ENCODE peak calls at places on chromosome 18, in nine cellular contexts. One of them, this sample, is unnamed. For H3K4me1, the result is how much of the 10 kb centered on the place peaks cover.

GRCh38 chr18:73316513-73316912 is 448.7 kb upstream of the NETO1 start:
- DNase-seq in HCT116: no peak
- DNase-seq in sigmoid colon: no peak
- DNase-seq in heart right ventricle: no peak
- DNase-seq in HepG2: no peak
- DNase-seq in fibroblast of lung: no peak
- DNase-seq in lung: no peak
- DNase-seq in spleen: no peak
- DNase-seq in SK-N-SH: no peak
- DNase-seq in this sample: no peak

GRCh38 chr18:2985628-2986027 is 27.3 kb downstream of the LPIN2 start:
- DNase-seq in HCT116: peak
- DNase-seq in sigmoid colon: no peak
- DNase-seq in heart right ventricle: no peak
- DNase-seq in HepG2: peak
- DNase-seq in fibroblast of lung: peak
- DNase-seq in lung: no peak
- DNase-seq in spleen: no peak
- DNase-seq in SK-N-SH: no peak
- DNase-seq in this sample: no peak

GRCh38 chr18:45670281-45670962 is 53.6 kb upstream of the SLC14A1 start:
- DNase-seq in HCT116: no peak
- DNase-seq in sigmoid colon: no peak
- DNase-seq in heart right ventricle: peak
- DNase-seq in HepG2: no peak
- DNase-seq in fibroblast of lung: peak
- DNase-seq in lung: no peak
- DNase-seq in spleen: no peak
- DNase-seq in SK-N-SH: no peak
- DNase-seq in this sample: no peak

GRCh38 chr18:55096261-55097026 is 137.2 kb upstream of the CCDC68 start:
- DNase-seq in HCT116: peak
- DNase-seq in sigmoid colon: no peak
- DNase-seq in heart right ventricle: peak
- DNase-seq in HepG2: peak
- DNase-seq in fibroblast of lung: peak
- DNase-seq in lung: no peak
- DNase-seq in spleen: no peak
- DNase-seq in SK-N-SH: peak
- DNase-seq in this sample: no peak

GRCh38 chr18:78636260-78636659 is 343.4 kb upstream of the SALL3 start:
- DNase-seq in HCT116: no peak
- DNase-seq in sigmoid colon: no peak
- DNase-seq in heart right ventricle: no peak
- DNase-seq in HepG2: no peak
- DNase-seq in fibroblast of lung: no peak
- DNase-seq in lung: no peak
- DNase-seq in spleen: no peak
- DNase-seq in SK-N-SH: no peak
- DNase-seq in this sample: no peak

GRCh38 chr18:26460449-26461091 is 87.8 kb downstream of the KCTD1 start:
- DNase-seq in HCT116: no peak
- DNase-seq in sigmoid colon: no peak
- DNase-seq in heart right ventricle: peak
- DNase-seq in HepG2: no peak
- DNase-seq in fibroblast of lung: no peak
- DNase-seq in lung: no peak
- DNase-seq in spleen: no peak
- DNase-seq in SK-N-SH: no peak
- DNase-seq in this sample: peak

GRCh38 chr18:48218285-48219022 is 190.7 kb downstream of the ZBTB7C start:
- DNase-seq in HCT116: no peak
- DNase-seq in sigmoid colon: no peak
- DNase-seq in heart right ventricle: no peak
- DNase-seq in HepG2: no peak
- DNase-seq in fibroblast of lung: no peak
- DNase-seq in lung: peak
- DNase-seq in spleen: no peak
- DNase-seq in SK-N-SH: no peak
- DNase-seq in this sample: no peak

GRCh38 chr18:13217466-13217961 is 1.0 kb upstream of the LDLRAD4 start:
- DNase-seq in HCT116: no peak
- DNase-seq in sigmoid colon: peak
- DNase-seq in heart right ventricle: peak
- DNase-seq in HepG2: no peak
- DNase-seq in fibroblast of lung: no peak
- DNase-seq in lung: no peak
- DNase-seq in spleen: peak
- DNase-seq in SK-N-SH: peak
- DNase-seq in this sample: peak

GRCh38 chr18:63823516-63824219 is 48.5 kb downstream of the SERPINB7 start:
- DNase-seq in HCT116: peak
- DNase-seq in sigmoid colon: no peak
- DNase-seq in heart right ventricle: peak
- DNase-seq in HepG2: peak
- DNase-seq in fibroblast of lung: peak
- DNase-seq in lung: peak
- DNase-seq in spleen: no peak
- DNase-seq in SK-N-SH: peak
- DNase-seq in this sample: peak

GRCh38 chr18:37762076-37762475 is 196.5 kb upstream of the CELF4 start:
- DNase-seq in HCT116: no peak
- DNase-seq in sigmoid colon: no peak
- DNase-seq in heart right ventricle: no peak
- DNase-seq in HepG2: no peak
- DNase-seq in fibroblast of lung: no peak
- DNase-seq in lung: peak
- DNase-seq in spleen: no peak
- DNase-seq in SK-N-SH: no peak
- DNase-seq in this sample: no peak

DNA sequence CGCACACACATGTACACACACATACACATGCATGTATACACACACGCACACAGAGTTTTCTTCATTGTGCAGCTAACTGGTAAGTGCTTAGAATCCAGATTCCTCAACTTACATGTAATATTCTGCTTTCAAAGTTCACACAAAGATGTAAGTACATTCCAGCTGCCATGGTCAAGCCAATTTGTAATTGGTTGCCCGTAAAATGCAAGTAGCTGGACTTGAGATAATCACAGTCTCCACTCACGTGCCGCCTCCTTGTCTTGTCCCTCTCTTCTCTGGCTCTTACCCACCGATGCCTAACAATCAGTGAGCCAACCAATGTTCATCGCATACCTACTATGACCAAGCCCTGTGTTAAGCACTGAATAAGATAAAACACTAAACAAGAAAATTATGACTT is 77.8 kb downstream of the SOCS6 start:
- DNase-seq in HCT116: no peak
- DNase-seq in sigmoid colon: no peak
- DNase-seq in heart right ventricle: no peak
- DNase-seq in HepG2: no peak
- DNase-seq in fibroblast of lung: no peak
- DNase-seq in lung: no peak
- DNase-seq in spleen: no peak
- DNase-seq in SK-N-SH: no peak
- DNase-seq in this sample: no peak
- H3K27ac ChIP-seq in HCT116: peak
- H3K27ac ChIP-seq in sigmoid colon: no peak
- H3K27ac ChIP-seq in heart right ventricle: no peak
- H3K27ac ChIP-seq in HepG2: no peak
- H3K27ac ChIP-seq in fibroblast of lung: no peak
- H3K27ac ChIP-seq in lung: no peak
- H3K27ac ChIP-seq in spleen: no peak
- H3K27ac ChIP-seq in SK-N-SH: no peak
- H3K27ac ChIP-seq in this sample: no peak

DNA sequence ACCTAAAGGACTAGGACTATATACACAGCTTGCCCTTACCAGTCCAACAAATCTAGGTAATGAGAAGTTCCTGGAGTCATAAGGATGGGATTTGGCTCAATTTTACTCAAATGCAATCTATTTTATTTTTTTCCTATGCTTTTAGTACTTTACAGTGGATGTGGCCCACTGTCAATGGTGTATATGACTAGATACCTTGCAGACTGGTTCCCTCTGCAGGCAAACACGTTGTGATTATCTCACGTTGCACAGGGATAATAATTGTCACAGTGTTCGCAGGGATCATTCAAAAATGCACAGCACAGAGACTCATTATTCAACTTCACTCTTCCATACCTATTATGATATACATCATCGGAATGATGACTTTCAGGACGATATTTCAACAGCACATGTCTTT is 359.7 kb downstream of the MBD2 start:
- DNase-seq in HCT116: no peak
- DNase-seq in sigmoid colon: no peak
- DNase-seq in heart right ventricle: no peak
- DNase-seq in HepG2: no peak
- DNase-seq in fibroblast of lung: no peak
- DNase-seq in lung: no peak
- DNase-seq in spleen: no peak
- DNase-seq in SK-N-SH: peak
- DNase-seq in this sample: no peak
- TF ChIP-seq CTCF in HCT116: no peak
- TF ChIP-seq CTCF in sigmoid colon: no peak
- TF ChIP-seq CTCF in heart right ventricle: no peak
- TF ChIP-seq CTCF in HepG2: no peak
- TF ChIP-seq CTCF in fibroblast of lung: no peak
- TF ChIP-seq CTCF in lung: no peak
- TF ChIP-seq CTCF in spleen: no peak
- TF ChIP-seq CTCF in SK-N-SH: no peak
- TF ChIP-seq CTCF in this sample: peak

DNA sequence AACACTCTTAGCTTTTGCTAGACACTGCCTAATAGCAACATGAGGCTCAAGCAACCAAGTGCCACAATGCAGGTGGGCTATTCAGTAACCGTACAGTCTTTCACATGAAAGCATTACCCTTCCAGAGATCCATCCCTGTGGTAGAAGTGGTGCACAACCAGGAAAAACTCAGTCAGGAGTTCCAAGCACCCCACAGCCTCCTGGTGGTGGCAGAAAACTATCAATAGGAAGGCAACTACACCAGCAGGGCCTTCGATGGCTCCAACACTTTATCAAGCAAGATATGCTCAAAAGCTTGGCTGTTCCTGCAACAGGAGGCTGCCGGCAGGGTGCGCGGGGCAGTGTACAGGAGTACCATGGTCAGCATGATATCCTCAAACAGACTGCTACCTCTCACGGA is 176.1 kb upstream of the DLGAP1 start:
- DNase-seq in HCT116: no peak
- DNase-seq in sigmoid colon: no peak
- DNase-seq in heart right ventricle: no peak
- DNase-seq in HepG2: no peak
- DNase-seq in fibroblast of lung: no peak
- DNase-seq in lung: no peak
- DNase-seq in spleen: no peak
- DNase-seq in SK-N-SH: no peak
- DNase-seq in this sample: no peak
- H3K4me1 ChIP-seq in HCT116: under half
- H3K4me1 ChIP-seq in sigmoid colon: under half
- H3K4me1 ChIP-seq in heart right ventricle: under half
- H3K4me1 ChIP-seq in HepG2: under half
- H3K4me1 ChIP-seq in fibroblast of lung: under half
- H3K4me1 ChIP-seq in lung: under half
- H3K4me1 ChIP-seq in spleen: under half
- H3K4me1 ChIP-seq in SK-N-SH: under half
- H3K4me1 ChIP-seq in this sample: under half

DNA sequence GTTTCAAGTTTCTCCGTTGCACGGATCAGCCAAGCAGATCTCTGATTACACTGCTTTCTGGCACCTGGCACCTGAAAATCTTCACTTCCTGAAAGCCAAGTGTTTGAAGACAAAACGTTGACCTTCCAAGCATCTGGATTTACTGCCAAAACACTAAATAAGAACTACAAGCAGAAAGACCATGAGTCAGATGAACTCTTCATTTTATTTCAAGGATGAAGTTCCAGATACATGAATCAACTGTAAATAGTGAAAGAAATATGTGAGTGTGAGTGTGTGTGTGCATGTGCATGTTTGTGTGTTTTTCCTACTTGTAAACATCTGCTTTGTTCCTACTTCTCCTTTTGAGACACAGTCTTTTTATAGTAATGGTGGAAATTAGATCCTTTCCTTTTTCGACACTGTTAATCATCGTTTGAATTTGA is 60.0 kb upstream of the DTNA start:
- DNase-seq in HCT116: no peak
- DNase-seq in sigmoid colon: no peak
- DNase-seq in heart right ventricle: no peak
- DNase-seq in HepG2: no peak
- DNase-seq in fibroblast of lung: peak
- DNase-seq in lung: no peak
- DNase-seq in spleen: no peak
- DNase-seq in SK-N-SH: no peak
- DNase-seq in this sample: no peak
- H3K27ac ChIP-seq in HCT116: peak
- H3K27ac ChIP-seq in sigmoid colon: peak
- H3K27ac ChIP-seq in heart right ventricle: no peak
- H3K27ac ChIP-seq in HepG2: no peak
- H3K27ac ChIP-seq in fibroblast of lung: no peak
- H3K27ac ChIP-seq in lung: no peak
- H3K27ac ChIP-seq in spleen: no peak
- H3K27ac ChIP-seq in SK-N-SH: no peak
- H3K27ac ChIP-seq in this sample: no peak

GRCh38 chr18:8478166-8478967 is 130.9 kb upstream of the RAB12 start:
- DNase-seq in HCT116: peak
- DNase-seq in sigmoid colon: no peak
- DNase-seq in heart right ventricle: peak
- DNase-seq in HepG2: peak
- DNase-seq in fibroblast of lung: peak
- DNase-seq in lung: peak
- DNase-seq in spleen: peak
- DNase-seq in SK-N-SH: peak
- DNase-seq in this sample: peak
- TF ChIP-seq CTCF in HCT116: peak
- TF ChIP-seq CTCF in sigmoid colon: peak
- TF ChIP-seq CTCF in heart right ventricle: peak
- TF ChIP-seq CTCF in HepG2: peak
- TF ChIP-seq CTCF in fibroblast of lung: peak
- TF ChIP-seq CTCF in lung: peak
- TF ChIP-seq CTCF in spleen: peak
- TF ChIP-seq CTCF in SK-N-SH: peak
- TF ChIP-seq CTCF in this sample: peak

DNA sequence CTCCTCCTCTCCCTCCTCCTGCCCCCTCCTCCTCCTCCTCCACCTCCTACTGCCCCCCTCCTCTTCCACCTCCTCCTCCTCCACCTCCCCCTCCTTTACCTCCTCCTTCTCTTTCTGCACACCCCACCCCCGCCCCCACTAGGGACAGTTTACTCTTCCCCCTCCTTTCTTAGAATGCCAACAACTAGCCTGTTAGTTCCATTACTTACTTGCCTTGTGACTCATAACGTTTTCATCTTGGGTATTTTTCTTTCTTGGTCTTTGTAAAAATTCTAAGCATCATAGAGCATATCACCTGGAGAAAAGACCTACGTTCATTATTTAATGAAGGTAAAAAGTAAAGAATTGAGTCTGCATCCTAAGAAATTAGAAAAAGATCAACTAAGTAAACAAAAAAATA is 165.3 kb downstream of the NEDD4L start:
- DNase-seq in HCT116: no peak
- DNase-seq in sigmoid colon: no peak
- DNase-seq in heart right ventricle: no peak
- DNase-seq in HepG2: no peak
- DNase-seq in fibroblast of lung: no peak
- DNase-seq in lung: no peak
- DNase-seq in spleen: no peak
- DNase-seq in SK-N-SH: no peak
- DNase-seq in this sample: no peak
- H3K4me1 ChIP-seq in HCT116: under half
- H3K4me1 ChIP-seq in sigmoid colon: half or more
- H3K4me1 ChIP-seq in heart right ventricle: under half
- H3K4me1 ChIP-seq in HepG2: under half
- H3K4me1 ChIP-seq in fibroblast of lung: under half
- H3K4me1 ChIP-seq in lung: under half
- H3K4me1 ChIP-seq in spleen: under half
- H3K4me1 ChIP-seq in SK-N-SH: under half
- H3K4me1 ChIP-seq in this sample: under half

This sample was measured in left ventricle myocardium inferior.